ENCODE peak calls at places on chromosomes 6 and 20, in four cellular contexts. R is activated naive CD8-positive, alpha-beta T cell treated with anti-CD3 and anti-CD28 coated beads, Interleukin-2, amount 50 U/mL, for 24 hours; V is activated CD4-positive, CD25-positive, alpha-beta regulatory T cell treated with anti-CD3 and anti-CD28 coated beads, Interleukin-2, amount 50 U/mL, for 24 hours; I is Panc1. E is an unnamed sample.
A peak's percentile ranks its signal among the peaks of the same experiment; 100 is the strongest.

GRCh38 chr20:10505320-10506226 is 70.5 kb downstream of the SLX4IP start:
- ATAC-seq in V (no peak), I (no peak), R (no peak), E (peak; percentile 75)

GRCh38 chr6:133995758-133996157 is 42.7 kb downstream of the TBPL1 start:
- ATAC-seq in V (no peak), R (no peak), I (no peak), E (no peak)

GRCh38 chr6:165770430-165771082 is 107.5 kb upstream of the PDE10A start:
- ATAC-seq in R (no peak), V (no peak), I (no peak), E (no peak)

GRCh38 chr6:38215651-38216319 is 396.3 kb downstream of the ZFAND3 start:
- ATAC-seq in V (no peak), I (no peak), R (no peak), E (no peak)

GRCh38 chr20:46213946-46214830 is 94.1 kb downstream of the CDH22 start:
- ATAC-seq in I (no peak), V (no peak), R (no peak), E (peak; percentile 73)

GRCh38 chr20:46959081-46959692 is 64.5 kb downstream of the EYA2 start:
- ATAC-seq in V (no peak), I (peak; percentile 92), R (peak; percentile 57), E (peak; percentile 96)

GRCh38 chr6:149414822-149415221 is 14.8 kb downstream of the SUMO4 start:
- ATAC-seq in V (no peak), I (no peak), R (no peak), E (no peak)

GRCh38 chr6:73391735-73392134 is 2.9 kb upstream of the DDX43 start:
- ATAC-seq in V (no peak), I (no peak), R (no peak), E (no peak)

GRCh38 chr6:44101832-44102231 is 25.4 kb downstream of the MRPL14 start:
- ATAC-seq in I (no peak), R (no peak), V (no peak), E (no peak)

GRCh38 chr6:64330694-64331309 is 695.2 kb downstream of the PHF3 start:
- ATAC-seq in R (no peak), I (peak; percentile 74), V (no peak), E (no peak)

GRCh38 chr6:53290547-53291510 is 57.9 kb downstream of the ELOVL5 start:
- ATAC-seq in I (no peak), R (no peak), V (peak; percentile 56), E (no peak)

GRCh38 chr6:165814669-165815068 is 151.6 kb upstream of the PDE10A start:
- ATAC-seq in V (no peak), R (no peak), I (no peak), E (no peak)

GRCh38 chr6:111950661-111951426 is 77.6 kb upstream of the FYN start:
- ATAC-seq in V (no peak), I (no peak), R (no peak), E (no peak)

GRCh38 chr6:32669893-32670292 is 3.4 kb upstream of the HLA-DQB1 start:
- ATAC-seq in V (no peak), I (no peak), R (no peak), E (no peak)

GRCh38 chr20:60101894-60102281 is 143.7 kb downstream of the CDH26 start:
- ATAC-seq in I (no peak), R (no peak), V (no peak), E (no peak)

GRCh38 chr6:33904050-33904827 is 100.4 kb upstream of the MLN start:
- ATAC-seq in I (no peak), R (peak; percentile 86), V (peak; percentile 63), E (peak; percentile 43)

E was measured in esophagus mucosa.